ENCODE peak calls at places on chromosomes 11 and 22, in six cellular contexts. D, E, I, F, Q and U are unnamed samples. For H3K27me3, the result is how much of the 10 kb centered on the place peaks cover.

GRCh38 chr11:130094614-130095013 is 24.9 kb downstream of the APLP2 start:
- DNase-seq in D (no peak), E (no peak), I (no peak), F (no peak), Q (no peak), U (no peak)

GRCh38 chr22:21038405-21038804 is 6.0 kb upstream of the SLC7A4 start:
- DNase-seq in D (no peak), E (no peak), I (no peak), F (no peak), Q (no peak), U (peak)

GRCh38 chr11:74412733-74413359 is 14.6 kb upstream of the PGM2L1 start:
- DNase-seq in D (no peak), E (no peak), I (peak), F (no peak), Q (no peak), U (no peak)

GRCh38 chr11:45182902-45183301 is 36.5 kb downstream of the PRDM11 start:
- DNase-seq in D (peak), E (peak), I (no peak), F (no peak), Q (peak), U (no peak)

GRCh38 chr11:116901211-116901610 is 63.8 kb upstream of the APOA1 start:
- DNase-seq in D (no peak), E (no peak), I (no peak), F (no peak), Q (no peak), U (peak)

GRCh38 chr11:15500643-15501042 is 385.9 kb downstream of the INSC start:
- DNase-seq in D (no peak), E (no peak), I (no peak), F (no peak), Q (no peak), U (no peak)

GRCh38 chr11:10900686-10901415 is 43.0 kb upstream of the ZBED5 start:
- DNase-seq in D (no peak), E (no peak), I (peak), F (no peak), Q (no peak), U (no peak)

GRCh38 chr11:82174610-82175009 is 559.1 kb downstream of the FAM181B start:
- DNase-seq in D (no peak), E (no peak), I (no peak), F (no peak), Q (no peak), U (no peak)

GRCh38 chr11:1435820-1436467 is 46.2 kb downstream of the BRSK2 start:
- DNase-seq in D (peak), E (no peak), I (no peak), F (no peak), Q (peak), U (no peak)

GRCh38 chr11:84384637-84385227 is 1098.6 kb upstream of the CCDC90B start:
- DNase-seq in D (peak), E (peak), I (peak), F (no peak), Q (peak), U (peak)

GRCh38 chr22:31346733-31347250 is 646 bp upstream of the PATZ1 start:
- DNase-seq in D (peak), E (peak), I (peak), F (peak), Q (peak), U (peak)

GRCh38 chr11:28777126-28777525 is 668.9 kb downstream of the METTL15 start:
- DNase-seq in D (no peak), E (no peak), I (no peak), F (no peak), Q (no peak), U (no peak)

GRCh38 chr22:30870451-30871345 is 97.9 kb downstream of the MORC2 start:
- DNase-seq in D (peak), E (no peak), I (no peak), F (no peak), Q (peak), U (peak)

GRCh38 chr11:64489831-64490441 is 101.1 kb upstream of the SLC22A12 start:
- DNase-seq in D (peak), E (peak), I (peak), F (peak), Q (peak), U (peak)

GRCh38 chr11:107927559-107927958 is 689 bp upstream of the RAB39A start:
- DNase-seq in D (no peak), E (no peak), I (no peak), F (no peak), Q (no peak), U (no peak)

GRCh38 chr11:107928767-107929507 is 689 bp downstream of the RAB39A start:
- DNase-seq in D (no peak), E (no peak), I (no peak), F (no peak), Q (peak), U (no peak)

GRCh38 chr11:107928046-107928766 is at the start of gene RAB39A:
- DNase-seq in D (peak), E (peak), I (peak), F (peak), Q (peak), U (peak)

GRCh38 chr11:107929611-107930200 is 1.5 kb downstream of the RAB39A start:
- DNase-seq in D (no peak), E (no peak), I (no peak), F (no peak), Q (no peak), U (peak)

GRCh38 chr11:107931206-107931605 is 3.0 kb downstream of the RAB39A start:
- DNase-seq in D (no peak), E (no peak), I (no peak), F (no peak), Q (no peak), U (no peak)
- H3K27me3 ChIP-seq in D (under half), E (under half), I (under half), F (under half), Q (under half), U (under half)

GRCh38 chr11:8988329-8989234 is 15.2 kb downstream of the NRIP3 start:
- DNase-seq in D (peak), E (no peak), I (peak), F (no peak), Q (no peak), U (no peak)
- H3K27me3 ChIP-seq in D (under half), E (under half), I (under half), F (under half), Q (under half), U (under half)

GRCh38 chr22:39245130-39246039 is 603 bp upstream of the PDGFB start:
- DNase-seq in D (no peak), E (no peak), I (no peak), F (no peak), Q (no peak), U (no peak)
- H3K27me3 ChIP-seq in D (under half), E (under half), I (under half), F (under half), Q (under half), U (under half)

DNA sequence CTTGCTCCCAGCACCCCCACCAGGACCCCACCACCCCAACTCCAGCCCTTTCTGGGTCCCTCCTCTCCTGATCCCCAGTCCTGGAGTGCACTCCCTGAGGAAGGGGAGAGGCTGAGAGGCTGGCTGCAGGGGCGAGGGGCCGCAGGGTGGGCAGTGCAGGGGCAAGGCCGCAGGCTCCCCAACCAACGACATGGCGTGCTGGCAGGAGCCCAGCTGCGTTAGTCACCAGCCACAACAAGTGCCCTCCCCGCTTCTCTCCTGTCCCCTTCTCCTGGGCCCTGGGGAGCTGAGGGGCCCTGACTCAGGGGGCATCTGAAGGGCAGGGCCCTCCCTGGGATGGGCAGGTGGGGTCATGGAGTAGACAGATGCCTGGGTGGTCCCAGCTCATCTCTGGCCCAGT is 2.3 kb downstream of the CABP7 start:
- DNase-seq in D (no peak), E (no peak), I (no peak), F (no peak), Q (no peak), U (no peak)
- H3K27me3 ChIP-seq in D (under half), E (under half), I (under half), F (under half), Q (under half), U (under half)

DNA sequence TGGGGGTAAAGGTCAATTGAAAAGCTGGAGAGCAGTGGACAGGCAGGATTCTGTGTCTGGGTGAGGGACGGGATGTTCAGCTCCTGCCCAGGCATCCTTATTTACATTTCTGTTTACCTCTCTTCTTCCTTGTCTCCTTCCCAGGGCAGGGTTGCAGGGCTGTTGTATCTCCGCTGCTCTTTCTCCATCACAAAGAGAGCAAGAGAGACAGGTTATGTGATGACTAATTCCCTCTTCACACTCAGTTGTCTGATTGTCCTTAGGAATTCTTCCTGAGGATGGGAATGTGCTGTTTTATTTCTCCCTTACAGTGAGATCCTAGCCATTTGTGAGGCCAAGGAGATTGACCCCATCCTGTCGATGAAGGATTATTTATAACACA is 104.9 kb downstream of the VPREB1 start:
- DNase-seq in D (no peak), E (no peak), I (no peak), F (no peak), Q (no peak), U (no peak)
- H3K27me3 ChIP-seq in D (under half), E (under half), I (under half), F (under half), Q (half or more), U (under half)

DNA sequence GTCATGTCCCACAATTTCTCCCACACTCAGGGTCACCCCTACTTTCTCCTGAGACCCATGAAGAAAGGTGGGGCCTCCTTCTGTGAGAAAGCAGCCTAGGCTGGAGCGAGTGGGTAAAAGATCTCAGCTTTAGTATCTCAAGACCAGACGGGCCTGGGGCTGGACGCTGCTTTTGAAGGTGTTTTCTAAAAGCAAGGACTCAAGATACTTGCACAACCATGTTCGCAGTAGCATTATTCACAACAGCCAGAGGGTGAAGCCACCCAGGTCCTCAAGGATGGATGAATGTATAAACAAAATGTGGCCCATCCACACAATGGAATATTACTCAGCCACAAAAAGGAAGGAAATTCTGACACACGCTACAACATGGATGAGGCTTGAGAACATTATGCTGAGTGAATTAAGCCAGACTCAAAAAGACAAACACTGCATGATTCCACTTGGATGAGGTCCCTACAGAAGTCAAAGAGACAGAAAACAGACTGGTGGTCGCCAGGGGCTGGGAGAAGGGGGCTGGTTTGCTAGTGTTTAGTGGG is 10.6 kb downstream of the SHANK2 start:
- DNase-seq in D (no peak), E (no peak), I (no peak), F (no peak), Q (peak), U (no peak)
- H3K27me3 ChIP-seq in D (half or more), E (under half), I (under half), F (under half), Q (under half), U (under half)

GRCh38 chr22:34038801-34039200 is 118.5 kb upstream of the LARGE1 start:
- DNase-seq in D (no peak), E (no peak), I (no peak), F (no peak), Q (no peak), U (no peak)
- H3K27me3 ChIP-seq in D (under half), E (under half), I (under half), F (under half), Q (under half), U (under half)